ENCODE peak calls at places on chromosomes 16 and 17, in eight cellular contexts. H is lower lobe of right lung, X is cardiac fibroblast, J is body of pancreas, Z is HuH-7, M is HL-60, D is hepatic stellate cell, B is activated T-helper 1 cell treated with Interleukin-2 at 50 U/mL for 16 hours. C is an unnamed sample.

GRCh38 chr17:44971776-44972483 is 3.8 kb upstream of the C1QL1 start:
- DNase-seq in H (no peak), X (peak), J (no peak), Z (no peak), M (no peak), D (peak), B (no peak), C (peak)

GRCh38 chr16:56848056-56848936 is 16.7 kb upstream of the SLC12A3 start:
- DNase-seq in H (no peak), X (peak), J (no peak), Z (no peak), M (no peak), D (peak), B (no peak), C (peak)

GRCh38 chr16:3907586-3907985 is 27.1 kb upstream of the CREBBP start:
- DNase-seq in H (no peak), X (no peak), J (no peak), Z (no peak), M (no peak), D (no peak), B (no peak), C (no peak)

GRCh38 chr17:51948128-51948527 is 210.4 kb downstream of the CA10 start:
- DNase-seq in H (no peak), X (no peak), J (no peak), Z (no peak), M (no peak), D (no peak), B (no peak), C (peak)

GRCh38 chr17:57986841-57987581 is 1.0 kb downstream of the VEZF1 start:
- DNase-seq in H (peak), X (peak), J (peak), Z (peak), M (no peak), D (peak), B (peak), C (peak)

GRCh38 chr17:31825961-31826691 is 32.9 kb downstream of the COPRS start:
- DNase-seq in H (no peak), X (peak), J (no peak), Z (no peak), M (no peak), D (no peak), B (no peak), C (peak)

GRCh38 chr17:37562016-37562745 is 47.0 kb downstream of the SYNRG start:
- DNase-seq in H (no peak), X (no peak), J (no peak), Z (no peak), M (no peak), D (no peak), B (no peak), C (no peak)

GRCh38 chr17:72471296-72471695 is 350.5 kb downstream of the SOX9 start:
- DNase-seq in H (no peak), X (no peak), J (no peak), Z (no peak), M (no peak), D (no peak), B (no peak), C (no peak)

GRCh38 chr17:49003557-49004511 is 6.6 kb downstream of the IGF2BP1 start:
- DNase-seq in H (no peak), X (peak), J (no peak), Z (no peak), M (no peak), D (peak), B (no peak), C (no peak)

GRCh38 chr17:75808905-75809621 is 24.5 kb downstream of the UNK start:
- DNase-seq in H (peak), X (peak), J (no peak), Z (no peak), M (no peak), D (peak), B (no peak), C (no peak)